ENCODE peak calls at places on chromosomes 11 and 22, in six cellular contexts. One of them, this sample, is unnamed.

GRCh38 chr11:113378692-113379091 is 8.9 kb upstream of the ANKK1 start:
- DNase-seq in H1: no peak
- DNase-seq in IMR-90: no peak
- DNase-seq in mesenchymal stem cell: no peak
- DNase-seq in trophoblast cell: no peak
- DNase-seq in neuronal stem cell: no peak
- DNase-seq in this sample: no peak

GRCh38 chr11:130612291-130612802 is 163.9 kb downstream of the ADAMTS15 start:
- DNase-seq in H1: no peak
- DNase-seq in IMR-90: peak
- DNase-seq in mesenchymal stem cell: peak
- DNase-seq in trophoblast cell: no peak
- DNase-seq in neuronal stem cell: no peak
- DNase-seq in this sample: no peak

GRCh38 chr11:131600591-131600990 is 230.2 kb downstream of the NTM start:
- DNase-seq in H1: no peak
- DNase-seq in IMR-90: no peak
- DNase-seq in mesenchymal stem cell: no peak
- DNase-seq in trophoblast cell: no peak
- DNase-seq in neuronal stem cell: no peak
- DNase-seq in this sample: no peak

GRCh38 chr11:111245425-111245824 is at the start of gene POU2AF2:
- DNase-seq in H1: no peak
- DNase-seq in IMR-90: no peak
- DNase-seq in mesenchymal stem cell: no peak
- DNase-seq in trophoblast cell: no peak
- DNase-seq in neuronal stem cell: no peak
- DNase-seq in this sample: no peak

GRCh38 chr11:30281476-30282288 is 41.2 kb upstream of the ARL14EP start:
- DNase-seq in H1: no peak
- DNase-seq in IMR-90: no peak
- DNase-seq in mesenchymal stem cell: no peak
- DNase-seq in trophoblast cell: no peak
- DNase-seq in neuronal stem cell: no peak
- DNase-seq in this sample: no peak

GRCh38 chr11:105244157-105244820 is 104.7 kb upstream of the CARD18 start:
- DNase-seq in H1: no peak
- DNase-seq in IMR-90: peak
- DNase-seq in mesenchymal stem cell: peak
- DNase-seq in trophoblast cell: peak
- DNase-seq in neuronal stem cell: no peak
- DNase-seq in this sample: no peak

GRCh38 chr22:46678003-46678657 is 57.9 kb downstream of the GRAMD4 start:
- DNase-seq in H1: no peak
- DNase-seq in IMR-90: no peak
- DNase-seq in mesenchymal stem cell: no peak
- DNase-seq in trophoblast cell: no peak
- DNase-seq in neuronal stem cell: no peak
- DNase-seq in this sample: no peak

GRCh38 chr22:26679003-26679629 is 21.7 kb downstream of the MIAT start:
- DNase-seq in H1: peak
- DNase-seq in IMR-90: peak
- DNase-seq in mesenchymal stem cell: peak
- DNase-seq in trophoblast cell: peak
- DNase-seq in neuronal stem cell: peak
- DNase-seq in this sample: peak

GRCh38 chr11:116503216-116504160 is 269.3 kb downstream of the BUD13 start:
- DNase-seq in H1: no peak
- DNase-seq in IMR-90: no peak
- DNase-seq in mesenchymal stem cell: no peak
- DNase-seq in trophoblast cell: no peak
- DNase-seq in neuronal stem cell: no peak
- DNase-seq in this sample: no peak

DNA sequence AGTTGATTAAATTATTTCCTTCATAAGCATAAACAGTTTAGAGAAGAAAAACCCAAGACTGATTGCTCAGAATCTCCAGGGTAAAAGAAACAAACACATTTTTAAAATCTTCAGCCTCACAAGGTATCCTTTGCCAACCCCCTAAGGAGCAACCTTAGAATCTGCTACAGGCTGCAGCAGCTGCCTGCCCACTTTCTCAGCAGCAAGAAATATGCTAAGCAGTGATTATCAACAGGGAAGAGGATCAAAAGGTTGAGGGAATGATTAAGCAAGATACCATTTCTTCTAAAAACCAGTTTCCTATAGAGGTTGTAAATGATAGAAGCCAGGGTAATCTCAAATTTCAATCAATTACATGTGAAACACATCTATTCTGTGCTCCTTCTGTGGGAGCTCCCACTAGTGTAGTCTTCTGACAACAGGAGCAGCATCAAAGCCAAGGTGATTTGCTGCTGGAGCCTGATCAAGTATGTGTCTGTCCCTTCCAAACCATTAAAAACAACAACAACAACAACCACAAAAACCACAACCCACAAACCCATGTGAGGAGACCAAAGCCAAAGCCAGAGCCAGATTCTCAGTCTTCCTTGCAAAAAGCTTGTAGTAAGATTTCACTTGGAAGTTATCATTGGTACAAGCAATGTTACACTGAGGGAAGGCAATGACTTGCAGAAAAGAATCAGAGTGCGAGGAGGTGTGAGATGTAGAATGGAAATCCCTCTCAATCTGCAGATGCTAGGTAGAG is 761.2 kb downstream of the DLG2 start:
- DNase-seq in H1: no peak
- DNase-seq in IMR-90: no peak
- DNase-seq in mesenchymal stem cell: no peak
- DNase-seq in trophoblast cell: no peak
- DNase-seq in neuronal stem cell: no peak
- DNase-seq in this sample: no peak
- H3K14ac ChIP-seq in H1: no peak
- H3K14ac ChIP-seq in IMR-90: peak
- H3K14ac ChIP-seq in mesenchymal stem cell: no peak
- H3K14ac ChIP-seq in trophoblast cell: no peak
- H3K14ac ChIP-seq in neuronal stem cell: no peak
- H3K14ac ChIP-seq in this sample: no peak

DNA sequence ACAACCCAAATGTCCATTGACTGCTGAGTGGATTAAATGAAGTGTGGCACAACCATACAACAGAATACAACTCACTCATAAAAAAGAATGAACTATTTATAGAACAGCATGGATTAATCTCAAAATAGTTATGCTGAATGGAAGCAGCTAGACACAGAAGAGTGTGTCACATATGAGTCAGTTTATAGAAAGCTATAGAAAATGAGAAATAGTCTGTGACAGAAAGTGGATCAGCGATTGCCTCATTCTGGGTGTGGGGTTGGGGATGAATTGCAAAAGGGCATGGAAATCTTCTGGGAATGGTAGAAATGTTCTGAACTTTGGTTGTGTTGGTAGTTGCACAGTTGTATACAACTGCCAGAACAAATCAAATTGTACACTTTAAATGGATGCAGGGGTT is 37.4 kb downstream of the PRR5L start:
- DNase-seq in H1: no peak
- DNase-seq in IMR-90: peak
- DNase-seq in mesenchymal stem cell: peak
- DNase-seq in trophoblast cell: no peak
- DNase-seq in neuronal stem cell: no peak
- DNase-seq in this sample: no peak
- H3K14ac ChIP-seq in H1: no peak
- H3K14ac ChIP-seq in IMR-90: no peak
- H3K14ac ChIP-seq in mesenchymal stem cell: no peak
- H3K14ac ChIP-seq in trophoblast cell: no peak
- H3K14ac ChIP-seq in neuronal stem cell: no peak
- H3K14ac ChIP-seq in this sample: no peak

GRCh38 chr22:43956383-43956782 is 1.1 kb downstream of the SAMM50 start:
- DNase-seq in H1: no peak
- DNase-seq in IMR-90: no peak
- DNase-seq in mesenchymal stem cell: peak
- DNase-seq in trophoblast cell: no peak
- DNase-seq in neuronal stem cell: no peak
- DNase-seq in this sample: no peak
- H3K14ac ChIP-seq in H1: no peak
- H3K14ac ChIP-seq in IMR-90: peak
- H3K14ac ChIP-seq in mesenchymal stem cell: no peak
- H3K14ac ChIP-seq in trophoblast cell: no peak
- H3K14ac ChIP-seq in neuronal stem cell: no peak
- H3K14ac ChIP-seq in this sample: no peak

GRCh38 chr11:5689551-5689983 is at the start of gene TRIM22:
- DNase-seq in H1: peak
- DNase-seq in IMR-90: peak
- DNase-seq in mesenchymal stem cell: peak
- DNase-seq in trophoblast cell: no peak
- DNase-seq in neuronal stem cell: no peak
- DNase-seq in this sample: peak
- H3K14ac ChIP-seq in H1: no peak
- H3K14ac ChIP-seq in IMR-90: peak
- H3K14ac ChIP-seq in mesenchymal stem cell: no peak
- H3K14ac ChIP-seq in trophoblast cell: no peak
- H3K14ac ChIP-seq in neuronal stem cell: no peak
- H3K14ac ChIP-seq in this sample: peak

GRCh38 chr11:85867751-85868150 is 12.6 kb downstream of the CCDC83 start:
- DNase-seq in H1: no peak
- DNase-seq in IMR-90: peak
- DNase-seq in mesenchymal stem cell: peak
- DNase-seq in trophoblast cell: no peak
- DNase-seq in neuronal stem cell: no peak
- DNase-seq in this sample: no peak
- H3K14ac ChIP-seq in H1: no peak
- H3K14ac ChIP-seq in IMR-90: peak
- H3K14ac ChIP-seq in mesenchymal stem cell: no peak
- H3K14ac ChIP-seq in trophoblast cell: no peak
- H3K14ac ChIP-seq in neuronal stem cell: no peak
- H3K14ac ChIP-seq in this sample: no peak

DNA sequence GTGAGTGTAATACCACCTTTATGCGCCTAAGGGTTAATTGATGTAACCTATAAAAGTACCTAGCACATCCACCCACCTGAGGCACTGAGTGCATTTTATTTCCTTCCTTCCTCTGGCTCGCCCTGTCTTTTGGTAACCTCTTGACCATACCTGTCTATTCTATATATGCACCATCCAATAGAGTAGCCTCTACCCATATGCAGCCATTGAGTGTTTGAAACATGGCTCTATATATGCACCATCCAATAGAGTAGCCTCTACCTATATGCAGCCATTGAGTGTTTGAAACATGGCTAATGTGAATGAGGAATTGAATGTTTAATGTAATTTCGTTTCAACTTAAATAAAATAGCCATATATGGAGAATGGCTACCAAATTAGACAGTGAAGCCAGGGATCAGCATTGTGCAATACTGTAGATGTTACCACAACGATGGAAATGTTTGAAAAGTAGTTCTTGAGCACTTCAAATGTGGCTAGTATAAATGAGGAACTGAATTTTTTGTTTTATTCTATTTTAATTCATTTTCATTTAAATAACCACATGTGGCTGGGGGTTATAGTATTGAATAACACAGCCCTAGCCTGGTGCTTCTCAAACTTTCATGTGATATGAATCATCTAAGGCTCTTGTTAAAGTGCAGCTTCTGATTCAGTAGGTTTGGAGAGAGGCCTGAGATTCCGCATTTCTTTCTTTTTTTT is 33.8 kb downstream of the SLC35F2 start:
- DNase-seq in H1: no peak
- DNase-seq in IMR-90: peak
- DNase-seq in mesenchymal stem cell: no peak
- DNase-seq in trophoblast cell: no peak
- DNase-seq in neuronal stem cell: no peak
- DNase-seq in this sample: no peak
- H3K14ac ChIP-seq in H1: no peak
- H3K14ac ChIP-seq in IMR-90: no peak
- H3K14ac ChIP-seq in mesenchymal stem cell: no peak
- H3K14ac ChIP-seq in trophoblast cell: no peak
- H3K14ac ChIP-seq in neuronal stem cell: no peak
- H3K14ac ChIP-seq in this sample: no peak

GRCh38 chr11:73159981-73160777 is 18.1 kb upstream of the FCHSD2 start:
- DNase-seq in H1: no peak
- DNase-seq in IMR-90: no peak
- DNase-seq in mesenchymal stem cell: no peak
- DNase-seq in trophoblast cell: no peak
- DNase-seq in neuronal stem cell: no peak
- DNase-seq in this sample: no peak
- H3K14ac ChIP-seq in H1: no peak
- H3K14ac ChIP-seq in IMR-90: peak
- H3K14ac ChIP-seq in mesenchymal stem cell: no peak
- H3K14ac ChIP-seq in trophoblast cell: no peak
- H3K14ac ChIP-seq in neuronal stem cell: no peak
- H3K14ac ChIP-seq in this sample: no peak

DNA sequence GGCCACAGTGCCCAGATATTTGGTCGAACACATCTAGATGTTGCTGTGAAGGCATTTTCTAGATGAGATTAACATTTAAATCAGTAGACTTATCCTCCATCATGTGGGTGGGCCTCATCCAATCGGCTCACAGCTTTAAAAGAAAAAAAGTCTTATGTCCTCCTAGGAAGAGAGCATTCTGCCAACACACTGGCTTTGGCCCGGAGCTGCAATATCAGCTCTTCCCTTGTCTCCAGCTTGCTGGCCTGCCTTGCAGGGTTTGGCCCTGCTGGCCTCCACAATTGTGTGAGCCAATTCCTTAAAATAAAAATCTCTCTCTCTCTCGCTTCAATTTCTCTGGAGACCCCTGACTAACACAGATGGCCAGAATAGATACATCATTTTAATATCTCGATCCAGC is 13.1 kb upstream of the ABCC8 start:
- DNase-seq in H1: no peak
- DNase-seq in IMR-90: no peak
- DNase-seq in mesenchymal stem cell: no peak
- DNase-seq in trophoblast cell: no peak
- DNase-seq in neuronal stem cell: no peak
- DNase-seq in this sample: no peak
- H3K14ac ChIP-seq in H1: no peak
- H3K14ac ChIP-seq in IMR-90: no peak
- H3K14ac ChIP-seq in mesenchymal stem cell: no peak
- H3K14ac ChIP-seq in trophoblast cell: no peak
- H3K14ac ChIP-seq in neuronal stem cell: no peak
- H3K14ac ChIP-seq in this sample: no peak

GRCh38 chr11:36530840-36531239 is 20.8 kb upstream of the TRAF6 start:
- DNase-seq in H1: no peak
- DNase-seq in IMR-90: no peak
- DNase-seq in mesenchymal stem cell: no peak
- DNase-seq in trophoblast cell: no peak
- DNase-seq in neuronal stem cell: no peak
- DNase-seq in this sample: no peak

GRCh38 chr11:36532908-36533601 is 23.0 kb upstream of the TRAF6 start:
- DNase-seq in H1: no peak
- DNase-seq in IMR-90: no peak
- DNase-seq in mesenchymal stem cell: no peak
- DNase-seq in trophoblast cell: no peak
- DNase-seq in neuronal stem cell: no peak
- DNase-seq in this sample: no peak

GRCh38 chr11:36534276-36534675 is 24.2 kb upstream of the TRAF6 start:
- DNase-seq in H1: no peak
- DNase-seq in IMR-90: no peak
- DNase-seq in mesenchymal stem cell: no peak
- DNase-seq in trophoblast cell: no peak
- DNase-seq in neuronal stem cell: no peak
- DNase-seq in this sample: no peak
- H3K14ac ChIP-seq in H1: no peak
- H3K14ac ChIP-seq in IMR-90: peak
- H3K14ac ChIP-seq in mesenchymal stem cell: no peak
- H3K14ac ChIP-seq in trophoblast cell: no peak
- H3K14ac ChIP-seq in neuronal stem cell: no peak
- H3K14ac ChIP-seq in this sample: no peak

This sample was measured in H9.